ENCODE peak calls at places on chromosomes 13 and 19, in seven cellular contexts. E is AG04450; U is DMS153; M is T-helper 1 cell; Y is sciatic nerve; H is activated gamma-delta T cell treated with anti-CD3 and anti-CD28 coated beads, Interleukin-2, amount 50 U/mL, for 16 hours; X is left kidney. R is an unnamed sample.

GRCh38 chr13:106212436-106213010 is 322.9 kb downstream of the EFNB2 start:
- DNase-seq in X (no peak), Y (no peak), U (no peak), E (no peak), H (no peak), M (no peak), R (no peak)

GRCh38 chr19:29084266-29084665 is 128.7 kb downstream of the UQCRFS1 start:
- DNase-seq in X (peak), H (no peak), Y (no peak), U (no peak), M (no peak), E (no peak), R (no peak)

GRCh38 chr13:110290153-110290552 is 16.8 kb downstream of the COL4A1 start:
- DNase-seq in U (no peak), E (no peak), H (no peak), Y (no peak), M (no peak), X (no peak), R (no peak)

GRCh38 chr19:33219261-33219812 is 6.3 kb downstream of the SLC7A10 start:
- DNase-seq in Y (peak), X (no peak), H (no peak), U (no peak), E (no peak), M (no peak), R (no peak)

GRCh38 chr13:51632643-51633357 is 48.5 kb downstream of the WDFY2 start:
- DNase-seq in U (no peak), H (no peak), M (no peak), Y (no peak), X (peak), E (no peak), R (no peak)

GRCh38 chr19:57815247-57816075 is 748 bp upstream of the ZNF552 start:
- DNase-seq in M (no peak), E (no peak), X (peak), U (no peak), H (no peak), Y (no peak), R (no peak)

GRCh38 chr13:110251227-110251791 is 55.6 kb downstream of the COL4A1 start:
- DNase-seq in U (no peak), M (no peak), X (no peak), H (no peak), E (no peak), Y (no peak), R (no peak)

GRCh38 chr19:9839415-9839814 is 4.3 kb downstream of the PIN1 start:
- DNase-seq in H (no peak), E (no peak), Y (no peak), X (no peak), M (no peak), U (no peak), R (no peak)

GRCh38 chr19:17303167-17303939 is at the start of gene ABHD8:
- DNase-seq in X (peak), U (peak), M (peak), E (peak), Y (peak), H (peak), R (peak)

GRCh38 chr19:54435551-54436016 is 13.4 kb upstream of the LENG8 start:
- DNase-seq in E (no peak), Y (no peak), U (no peak), M (no peak), H (no peak), X (no peak), R (no peak)

GRCh38 chr19:40960062-40960685 is 30.9 kb upstream of the CYP2B6 start:
- DNase-seq in M (no peak), E (no peak), U (no peak), H (no peak), Y (no peak), X (no peak), R (no peak)

GRCh38 chr19:49591731-49592485 is 926 bp downstream of the PRR12 start:
- DNase-seq in M (no peak), X (peak), Y (peak), E (no peak), U (no peak), H (no peak), R (peak)